ENCODE peak calls at places on chromosomes 12 and 14, in five cellular contexts. O is GM23338, M is SJSA1, R is tibial artery, K is Peyer's patch. I is an unnamed sample. For H3K4me1, the result is how much of the 10 kb centered on the place peaks cover.

GRCh38 chr14:101246894-101247853 is 314.1 kb upstream of the DIO3 start:
- DNase-seq in M (no peak), O (no peak), R (peak), K (peak), I (no peak)

GRCh38 chr12:18549598-18549997 is 188.2 kb downstream of the PLCZ1 start:
- DNase-seq in R (no peak), O (peak), M (no peak), K (no peak), I (no peak)

GRCh38 chr14:81178063-81178462 is 42.7 kb downstream of the GTF2A1 start:
- DNase-seq in M (no peak), O (no peak), K (no peak), R (no peak), I (no peak)

GRCh38 chr12:19873146-19873545 is 433.9 kb downstream of the AEBP2 start:
- DNase-seq in K (no peak), R (no peak), O (no peak), M (no peak), I (no peak)

GRCh38 chr12:96063046-96063445 is 27.7 kb upstream of the LTA4H start:
- DNase-seq in M (peak), O (no peak), R (no peak), K (no peak), I (no peak)

GRCh38 chr12:47270782-47271664 is 191.3 kb upstream of the AMIGO2 start:
- DNase-seq in O (no peak), M (peak), R (no peak), K (no peak), I (no peak)

GRCh38 chr12:12726543-12727093 is 9.4 kb downstream of the CDKN1B start:
- DNase-seq in R (no peak), M (peak), O (no peak), K (no peak), I (no peak)

GRCh38 chr14:23361320-23361719 is 3.7 kb downstream of the EFS start:
- DNase-seq in O (no peak), M (no peak), R (no peak), K (no peak), I (no peak)

GRCh38 chr12:7344831-7345230 is 41.0 kb downstream of the ACSM4 start:
- DNase-seq in O (no peak), M (no peak), K (no peak), R (no peak), I (no peak)

GRCh38 chr12:78210894-78211302 is 380.2 kb downstream of the NAV3 start:
- DNase-seq in M (peak), K (no peak), O (no peak), R (no peak), I (no peak)

GRCh38 chr14:90428676-90429075 is 31.8 kb downstream of the CALM1 start:
- DNase-seq in K (no peak), R (no peak), M (no peak), O (no peak), I (no peak)

DNA sequence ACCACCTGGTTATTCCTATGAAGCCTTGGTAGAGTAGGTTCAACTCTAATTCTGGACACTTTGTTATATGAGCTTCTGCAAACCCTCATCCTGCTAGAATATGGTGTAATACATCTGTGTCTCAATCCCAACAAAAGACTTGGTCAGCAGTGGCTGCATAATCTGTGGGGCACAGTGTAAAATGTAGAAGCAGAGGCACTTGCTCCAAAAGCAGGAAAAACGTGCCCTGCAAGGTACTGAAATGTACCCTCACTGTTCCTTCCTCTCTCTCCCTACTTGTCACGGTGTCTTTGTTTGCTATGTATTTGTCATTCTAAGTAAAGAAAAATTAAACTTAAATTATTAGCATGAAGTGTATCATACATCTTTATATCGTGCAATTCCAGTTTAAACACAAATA is 267.9 kb downstream of the BCL11B start:
- DNase-seq in M (no peak), K (no peak), O (no peak), R (no peak), I (no peak)
- H3K4me1 ChIP-seq in M (under half), K (under half), O (under half), R (under half), I (under half)

GRCh38 chr14:38129705-38130104 is 78.0 kb upstream of the SSTR1 start:
- DNase-seq in K (no peak), R (no peak), M (no peak), O (no peak), I (no peak)

GRCh38 chr14:38129192-38129591 is 78.5 kb upstream of the SSTR1 start:
- DNase-seq in R (no peak), K (no peak), O (no peak), M (no peak), I (no peak)

GRCh38 chr14:38127356-38127755 is 80.3 kb upstream of the SSTR1 start:
- DNase-seq in R (no peak), O (no peak), M (no peak), K (no peak), I (no peak)

GRCh38 chr14:38127784-38128183 is 79.9 kb upstream of the SSTR1 start:
- DNase-seq in K (no peak), O (no peak), R (no peak), M (no peak), I (no peak)

DNA sequence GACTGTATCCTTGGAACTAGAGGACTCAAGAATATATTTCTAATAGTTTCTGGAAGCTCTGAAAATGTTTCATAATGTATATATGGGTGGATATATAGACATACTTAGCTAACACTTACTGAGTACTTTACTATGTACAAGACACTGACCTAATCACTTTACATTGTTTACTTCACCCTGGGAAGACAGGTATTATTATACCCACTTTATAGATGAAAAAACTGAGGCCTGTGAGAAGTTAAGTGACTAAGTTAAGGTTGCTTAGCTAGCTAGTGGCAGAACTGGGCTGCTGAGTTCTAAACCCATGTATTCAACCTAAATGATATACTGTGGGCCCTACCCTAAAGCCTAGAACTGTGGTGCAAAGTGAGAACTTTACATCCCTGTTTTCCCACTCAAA is 79.1 kb upstream of the SSTR1 start:
- DNase-seq in M (no peak), K (no peak), O (no peak), R (no peak), I (no peak)
- H3K4me1 ChIP-seq in M (under half), K (under half), O (under half), R (under half), I (under half)

GRCh38 chr12:56682323-56682722 is 5.8 kb downstream of the PTGES3 start:
- DNase-seq in R (peak), M (no peak), K (peak), O (no peak), I (no peak)
- H3K4me1 ChIP-seq in R (half or more), M (under half), K (under half), O (under half), I (under half)

DNA sequence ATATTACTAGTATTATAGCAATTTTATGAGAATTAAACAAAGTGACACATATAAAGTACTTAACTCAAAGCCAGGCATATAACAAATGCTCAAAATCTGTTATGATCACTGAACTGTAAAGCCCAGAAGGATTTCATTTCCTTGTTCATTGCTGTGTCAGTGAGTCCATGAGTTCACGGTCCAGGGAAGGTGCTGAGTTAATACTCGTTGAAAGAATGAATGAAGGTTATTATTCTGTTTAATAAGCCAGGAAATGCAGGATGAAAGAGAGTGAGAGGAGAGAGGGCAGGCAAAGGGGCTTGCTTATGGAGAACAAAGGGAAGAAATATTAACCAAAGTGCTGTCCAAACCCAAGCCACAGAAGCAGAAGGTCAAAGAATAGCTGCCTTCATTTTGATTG is 40.2 kb upstream of the NT5DC3 start:
- DNase-seq in M (no peak), K (no peak), O (no peak), R (no peak), I (no peak)
- H3K4me1 ChIP-seq in M (under half), K (under half), O (under half), R (under half), I (under half)

DNA sequence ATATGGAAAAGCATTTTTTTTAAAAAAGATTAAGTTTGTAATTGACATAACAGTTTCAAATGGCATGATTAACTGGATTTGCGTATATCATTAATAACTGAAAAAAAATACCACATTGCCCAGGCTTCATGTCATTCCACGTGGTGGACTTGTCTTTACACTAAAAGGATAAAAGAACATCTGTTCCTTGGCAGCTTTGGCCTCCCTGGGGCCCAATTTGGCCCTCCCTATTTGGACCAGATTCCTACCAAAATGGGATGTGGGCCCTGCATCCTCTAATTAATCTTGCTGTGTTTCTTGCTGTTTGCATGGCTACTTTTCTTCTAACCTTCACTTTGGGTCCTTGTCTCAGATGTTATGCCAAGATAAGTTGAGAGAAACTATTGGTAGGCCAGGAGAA is 57.6 kb downstream of the PTHLH start:
- DNase-seq in K (no peak), M (no peak), O (no peak), R (no peak), I (no peak)
- H3K4me1 ChIP-seq in K (under half), M (under half), O (under half), R (under half), I (under half)

GRCh38 chr12:70268972-70269371 is 25.7 kb downstream of the CNOT2 start:
- DNase-seq in K (no peak), M (no peak), O (no peak), R (no peak), I (no peak)
- H3K4me1 ChIP-seq in K (under half), M (under half), O (under half), R (under half), I (under half)

DNA sequence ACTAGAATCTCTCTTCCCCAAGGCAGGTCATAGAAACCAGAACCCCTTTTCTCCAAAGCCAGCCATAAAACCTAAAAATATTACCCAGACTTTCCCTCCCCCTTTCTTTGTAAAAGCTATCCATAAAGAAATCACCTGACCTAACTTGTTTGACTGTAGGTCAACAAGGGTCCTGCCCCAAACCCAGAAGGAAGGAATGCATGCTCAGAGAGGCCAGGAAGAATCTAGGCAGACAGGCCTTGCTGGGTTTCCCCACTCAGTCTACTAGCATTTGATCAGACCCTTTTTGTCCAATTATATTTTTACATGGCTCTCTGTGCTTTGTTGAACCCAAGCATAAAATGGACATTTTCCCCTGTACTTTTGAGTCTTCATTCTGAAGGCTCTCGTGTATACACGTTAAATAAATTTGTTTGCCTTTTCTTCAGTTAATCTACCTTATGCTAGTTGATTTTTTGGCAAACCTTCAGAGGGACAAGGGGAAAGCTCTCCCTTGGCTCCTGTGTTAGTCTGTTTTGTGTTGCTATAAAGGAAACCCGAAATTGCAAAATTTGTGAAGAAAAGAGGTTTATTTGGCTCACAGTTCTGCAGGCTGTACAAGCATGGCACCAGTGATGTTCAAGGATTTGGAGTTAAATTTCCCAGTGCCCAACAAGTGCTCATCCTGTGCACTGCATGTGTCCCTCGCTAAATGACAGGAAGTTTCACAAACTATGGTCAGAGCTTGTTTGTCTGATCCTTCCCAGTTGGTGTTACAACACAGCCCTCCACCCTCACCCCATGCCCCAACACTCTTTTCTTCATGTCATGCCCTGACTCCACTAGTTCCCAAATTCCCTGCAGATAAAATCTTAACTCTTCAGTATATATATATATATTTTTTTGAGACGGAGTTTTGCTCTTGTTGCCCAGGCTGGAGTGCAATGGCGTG is 14.2 kb upstream of the RASSF3 start:
- DNase-seq in K (no peak), R (no peak), O (no peak), M (no peak), I (no peak)
- H3K4me1 ChIP-seq in K (under half), R (under half), O (under half), M (under half), I (under half)